ENCODE peak calls at places on chromosomes 12 and 14, in five cellular contexts. One of them, this sample, is unnamed.

GRCh38 chr12:106094304-106094703 is 44.5 kb downstream of the NUAK1 start:
- DNase-seq in A549: peak; percentile 61
- DNase-seq in stimulated activated CD4-positive, alpha-beta T cell treated with anti-CD3 and anti-CD28 coated beads, Interleukin-1b, Interleukin-23, amount 100 ng/mL, for 1 hour: no peak
- DNase-seq in midbrain: no peak
- DNase-seq in EL: no peak
- DNase-seq in this sample: no peak

GRCh38 chr12:78674311-78675085 is 190.1 kb upstream of the SYT1 start:
- DNase-seq in A549: no peak
- DNase-seq in EL: peak; percentile 10
- DNase-seq in midbrain: no peak
- DNase-seq in stimulated activated CD4-positive, alpha-beta T cell treated with anti-CD3 and anti-CD28 coated beads, Interleukin-1b, Interleukin-23, amount 100 ng/mL, for 1 hour: no peak
- DNase-seq in this sample: no peak

GRCh38 chr14:31059152-31059924 is 33.2 kb upstream of the STRN3 start:
- DNase-seq in stimulated activated CD4-positive, alpha-beta T cell treated with anti-CD3 and anti-CD28 coated beads, Interleukin-1b, Interleukin-23, amount 100 ng/mL, for 1 hour: no peak
- DNase-seq in EL: peak; percentile 68
- DNase-seq in A549: peak; percentile 15
- DNase-seq in midbrain: no peak
- DNase-seq in this sample: no peak

GRCh38 chr14:93880025-93880820 is 46.9 kb upstream of the FAM181A start:
- DNase-seq in A549: no peak
- DNase-seq in midbrain: no peak
- DNase-seq in EL: no peak
- DNase-seq in stimulated activated CD4-positive, alpha-beta T cell treated with anti-CD3 and anti-CD28 coated beads, Interleukin-1b, Interleukin-23, amount 100 ng/mL, for 1 hour: no peak
- DNase-seq in this sample: no peak

GRCh38 chr12:30989754-30990153 is 63.2 kb downstream of the TSPAN11 start:
- DNase-seq in stimulated activated CD4-positive, alpha-beta T cell treated with anti-CD3 and anti-CD28 coated beads, Interleukin-1b, Interleukin-23, amount 100 ng/mL, for 1 hour: no peak
- DNase-seq in A549: peak; percentile 41
- DNase-seq in midbrain: no peak
- DNase-seq in EL: no peak
- DNase-seq in this sample: peak; percentile 49

GRCh38 chr12:50518129-50518528 is 13.3 kb downstream of the DIP2B start:
- DNase-seq in EL: no peak
- DNase-seq in A549: no peak
- DNase-seq in stimulated activated CD4-positive, alpha-beta T cell treated with anti-CD3 and anti-CD28 coated beads, Interleukin-1b, Interleukin-23, amount 100 ng/mL, for 1 hour: no peak
- DNase-seq in midbrain: no peak
- DNase-seq in this sample: no peak

GRCh38 chr12:26097046-26097878 is 27.6 kb downstream of the BHLHE41 start:
- DNase-seq in A549: peak; percentile 80
- DNase-seq in EL: peak; percentile 71
- DNase-seq in stimulated activated CD4-positive, alpha-beta T cell treated with anti-CD3 and anti-CD28 coated beads, Interleukin-1b, Interleukin-23, amount 100 ng/mL, for 1 hour: no peak
- DNase-seq in midbrain: peak; percentile 87
- DNase-seq in this sample: peak; percentile 57

GRCh38 chr14:29865299-29865698 is 62.3 kb downstream of the PRKD1 start:
- DNase-seq in stimulated activated CD4-positive, alpha-beta T cell treated with anti-CD3 and anti-CD28 coated beads, Interleukin-1b, Interleukin-23, amount 100 ng/mL, for 1 hour: no peak
- DNase-seq in EL: no peak
- DNase-seq in A549: no peak
- DNase-seq in midbrain: no peak
- DNase-seq in this sample: no peak

GRCh38 chr14:104528496-104528895 is 51.1 kb upstream of the C14orf180 start:
- DNase-seq in midbrain: no peak
- DNase-seq in EL: no peak
- DNase-seq in A549: no peak
- DNase-seq in stimulated activated CD4-positive, alpha-beta T cell treated with anti-CD3 and anti-CD28 coated beads, Interleukin-1b, Interleukin-23, amount 100 ng/mL, for 1 hour: no peak
- DNase-seq in this sample: no peak

GRCh38 chr12:107501681-107502080 is 183.9 kb upstream of the PWP1 start:
- DNase-seq in EL: no peak
- DNase-seq in stimulated activated CD4-positive, alpha-beta T cell treated with anti-CD3 and anti-CD28 coated beads, Interleukin-1b, Interleukin-23, amount 100 ng/mL, for 1 hour: no peak
- DNase-seq in midbrain: no peak
- DNase-seq in A549: no peak
- DNase-seq in this sample: no peak

GRCh38 chr12:103632554-103633216 is 45.6 kb downstream of the STAB2 start:
- DNase-seq in EL: peak; percentile 73
- DNase-seq in stimulated activated CD4-positive, alpha-beta T cell treated with anti-CD3 and anti-CD28 coated beads, Interleukin-1b, Interleukin-23, amount 100 ng/mL, for 1 hour: no peak
- DNase-seq in midbrain: no peak
- DNase-seq in A549: peak; percentile 62
- DNase-seq in this sample: peak; percentile 85

GRCh38 chr12:94148841-94149780 is 734 bp downstream of the PLXNC1 start:
- DNase-seq in stimulated activated CD4-positive, alpha-beta T cell treated with anti-CD3 and anti-CD28 coated beads, Interleukin-1b, Interleukin-23, amount 100 ng/mL, for 1 hour: no peak
- DNase-seq in A549: peak; percentile 46
- DNase-seq in midbrain: peak; percentile 26
- DNase-seq in EL: peak; percentile 62
- DNase-seq in this sample: peak; percentile 89

GRCh38 chr14:89618821-89619551 is 202.0 kb upstream of the FOXN3 start:
- DNase-seq in midbrain: peak; percentile 75
- DNase-seq in stimulated activated CD4-positive, alpha-beta T cell treated with anti-CD3 and anti-CD28 coated beads, Interleukin-1b, Interleukin-23, amount 100 ng/mL, for 1 hour: no peak
- DNase-seq in A549: peak; percentile 14
- DNase-seq in EL: peak; percentile 72
- DNase-seq in this sample: peak; percentile 82

GRCh38 chr14:73211251-73211650 is 26.1 kb upstream of the PAPLN start:
- DNase-seq in EL: no peak
- DNase-seq in midbrain: no peak
- DNase-seq in stimulated activated CD4-positive, alpha-beta T cell treated with anti-CD3 and anti-CD28 coated beads, Interleukin-1b, Interleukin-23, amount 100 ng/mL, for 1 hour: no peak
- DNase-seq in A549: no peak
- DNase-seq in this sample: no peak

GRCh38 chr12:28242129-28242887 is 52.1 kb downstream of the CCDC91 start:
- DNase-seq in stimulated activated CD4-positive, alpha-beta T cell treated with anti-CD3 and anti-CD28 coated beads, Interleukin-1b, Interleukin-23, amount 100 ng/mL, for 1 hour: no peak
- DNase-seq in midbrain: no peak
- DNase-seq in A549: no peak
- DNase-seq in EL: no peak
- DNase-seq in this sample: no peak

GRCh38 chr14:76965232-76965631 is 63.3 kb downstream of the IRF2BPL start:
- DNase-seq in midbrain: no peak
- DNase-seq in stimulated activated CD4-positive, alpha-beta T cell treated with anti-CD3 and anti-CD28 coated beads, Interleukin-1b, Interleukin-23, amount 100 ng/mL, for 1 hour: no peak
- DNase-seq in A549: no peak
- DNase-seq in EL: no peak
- DNase-seq in this sample: no peak

GRCh38 chr14:101025131-101025530 is 121.6 kb upstream of the RTL1 start:
- DNase-seq in midbrain: no peak
- DNase-seq in stimulated activated CD4-positive, alpha-beta T cell treated with anti-CD3 and anti-CD28 coated beads, Interleukin-1b, Interleukin-23, amount 100 ng/mL, for 1 hour: no peak
- DNase-seq in EL: no peak
- DNase-seq in A549: no peak
- DNase-seq in this sample: no peak

GRCh38 chr12:113318900-113319628 is 15.8 kb downstream of the SLC8B1 start:
- DNase-seq in EL: no peak
- DNase-seq in A549: no peak
- DNase-seq in midbrain: no peak
- DNase-seq in stimulated activated CD4-positive, alpha-beta T cell treated with anti-CD3 and anti-CD28 coated beads, Interleukin-1b, Interleukin-23, amount 100 ng/mL, for 1 hour: no peak
- DNase-seq in this sample: no peak

GRCh38 chr14:56004323-56004722 is 113.9 kb upstream of the PELI2 start:
- DNase-seq in A549: no peak
- DNase-seq in stimulated activated CD4-positive, alpha-beta T cell treated with anti-CD3 and anti-CD28 coated beads, Interleukin-1b, Interleukin-23, amount 100 ng/mL, for 1 hour: no peak
- DNase-seq in midbrain: no peak
- DNase-seq in EL: no peak
- DNase-seq in this sample: no peak

GRCh38 chr12:9721394-9722092 is 11.4 kb downstream of the CLECL1 start:
- DNase-seq in midbrain: peak; percentile 5
- DNase-seq in EL: no peak
- DNase-seq in A549: peak; percentile 90
- DNase-seq in stimulated activated CD4-positive, alpha-beta T cell treated with anti-CD3 and anti-CD28 coated beads, Interleukin-1b, Interleukin-23, amount 100 ng/mL, for 1 hour: no peak
- DNase-seq in this sample: no peak

GRCh38 chr12:42422785-42423184 is 96.8 kb downstream of the PPHLN1 start:
- DNase-seq in midbrain: no peak
- DNase-seq in stimulated activated CD4-positive, alpha-beta T cell treated with anti-CD3 and anti-CD28 coated beads, Interleukin-1b, Interleukin-23, amount 100 ng/mL, for 1 hour: no peak
- DNase-seq in A549: no peak
- DNase-seq in EL: no peak
- DNase-seq in this sample: peak; percentile 35

GRCh38 chr14:58501214-58501816 is 73.8 kb downstream of the KIAA0586 start:
- DNase-seq in stimulated activated CD4-positive, alpha-beta T cell treated with anti-CD3 and anti-CD28 coated beads, Interleukin-1b, Interleukin-23, amount 100 ng/mL, for 1 hour: no peak
- DNase-seq in EL: peak; percentile 62
- DNase-seq in midbrain: peak; percentile 54
- DNase-seq in A549: peak; percentile 80
- DNase-seq in this sample: peak; percentile 27

GRCh38 chr12:60123443-60124000 is 527.7 kb downstream of the SLC16A7 start:
- DNase-seq in stimulated activated CD4-positive, alpha-beta T cell treated with anti-CD3 and anti-CD28 coated beads, Interleukin-1b, Interleukin-23, amount 100 ng/mL, for 1 hour: no peak
- DNase-seq in midbrain: no peak
- DNase-seq in A549: no peak
- DNase-seq in EL: peak; percentile 41
- DNase-seq in this sample: no peak

GRCh38 chr12:120350576-120351350 is 18.2 kb downstream of the MSI1 start:
- DNase-seq in A549: no peak
- DNase-seq in midbrain: peak; percentile 26
- DNase-seq in EL: no peak
- DNase-seq in stimulated activated CD4-positive, alpha-beta T cell treated with anti-CD3 and anti-CD28 coated beads, Interleukin-1b, Interleukin-23, amount 100 ng/mL, for 1 hour: no peak
- DNase-seq in this sample: no peak

GRCh38 chr14:92603309-92604257 is 90.0 kb downstream of the RIN3 start:
- DNase-seq in A549: peak; percentile 46
- DNase-seq in midbrain: peak; percentile 11
- DNase-seq in stimulated activated CD4-positive, alpha-beta T cell treated with anti-CD3 and anti-CD28 coated beads, Interleukin-1b, Interleukin-23, amount 100 ng/mL, for 1 hour: peak; percentile 30
- DNase-seq in EL: peak; percentile 52
- DNase-seq in this sample: no peak

GRCh38 chr12:704516-705242 is 41.4 kb upstream of the NINJ2 start:
- DNase-seq in stimulated activated CD4-positive, alpha-beta T cell treated with anti-CD3 and anti-CD28 coated beads, Interleukin-1b, Interleukin-23, amount 100 ng/mL, for 1 hour: no peak
- DNase-seq in EL: no peak
- DNase-seq in A549: no peak
- DNase-seq in midbrain: no peak
- DNase-seq in this sample: no peak

GRCh38 chr14:92317511-92317910 is 5.5 kb upstream of the SLC24A4 start:
- DNase-seq in EL: peak; percentile 38
- DNase-seq in stimulated activated CD4-positive, alpha-beta T cell treated with anti-CD3 and anti-CD28 coated beads, Interleukin-1b, Interleukin-23, amount 100 ng/mL, for 1 hour: no peak
- DNase-seq in A549: no peak
- DNase-seq in midbrain: no peak
- DNase-seq in this sample: no peak

GRCh38 chr12:116266220-116266619 is 11.3 kb downstream of the MED13L start:
- DNase-seq in midbrain: no peak
- DNase-seq in EL: peak; percentile 42
- DNase-seq in stimulated activated CD4-positive, alpha-beta T cell treated with anti-CD3 and anti-CD28 coated beads, Interleukin-1b, Interleukin-23, amount 100 ng/mL, for 1 hour: no peak
- DNase-seq in A549: peak; percentile 57
- DNase-seq in this sample: no peak

GRCh38 chr14:31261523-31261858 is 53.9 kb upstream of the HECTD1 start:
- DNase-seq in midbrain: no peak
- DNase-seq in A549: no peak
- DNase-seq in stimulated activated CD4-positive, alpha-beta T cell treated with anti-CD3 and anti-CD28 coated beads, Interleukin-1b, Interleukin-23, amount 100 ng/mL, for 1 hour: no peak
- DNase-seq in EL: no peak
- DNase-seq in this sample: no peak

GRCh38 chr12:43336962-43337555 is 214.9 kb downstream of the ADAMTS20 start:
- DNase-seq in A549: peak; percentile 21
- DNase-seq in midbrain: no peak
- DNase-seq in stimulated activated CD4-positive, alpha-beta T cell treated with anti-CD3 and anti-CD28 coated beads, Interleukin-1b, Interleukin-23, amount 100 ng/mL, for 1 hour: no peak
- DNase-seq in EL: peak; percentile 50
- DNase-seq in this sample: no peak